ENCODE peak calls at places on chromosomes 16 and 17, in eight cellular contexts. One of them, this sample, is unnamed.
A peak's percentile ranks its signal among the peaks of the same experiment; 100 is the strongest.

GRCh38 chr16:27289669-27290068 is 21.1 kb upstream of the NSMCE1 start:
- DNase-seq in esophagus squamous epithelium: no peak
- DNase-seq in BE2C: no peak
- DNase-seq in activated CD4-positive, alpha-beta T cell treated with anti-CD3 and anti-CD28 coated beads, Interleukin-2, amount 50 U/mL, for 1 hour: no peak
- DNase-seq in AG20443: no peak
- DNase-seq in neural progenitor cell: no peak
- DNase-seq in GM23248: no peak
- DNase-seq in renal cortical epithelial cell: no peak
- DNase-seq in this sample: no peak

GRCh38 chr17:4920351-4921048 is 11.6 kb upstream of the GP1BA start:
- DNase-seq in esophagus squamous epithelium: no peak
- DNase-seq in renal cortical epithelial cell: peak; percentile 53
- DNase-seq in BE2C: no peak
- DNase-seq in GM23248: peak; percentile 65
- DNase-seq in activated CD4-positive, alpha-beta T cell treated with anti-CD3 and anti-CD28 coated beads, Interleukin-2, amount 50 U/mL, for 1 hour: no peak
- DNase-seq in neural progenitor cell: no peak
- DNase-seq in AG20443: no peak
- DNase-seq in this sample: no peak

GRCh38 chr17:39939588-39940419 is 12.3 kb downstream of the LRRC3C start:
- DNase-seq in AG20443: peak; percentile 79
- DNase-seq in esophagus squamous epithelium: no peak
- DNase-seq in renal cortical epithelial cell: no peak
- DNase-seq in BE2C: peak; percentile 49
- DNase-seq in GM23248: peak; percentile 93
- DNase-seq in neural progenitor cell: peak; percentile 58
- DNase-seq in activated CD4-positive, alpha-beta T cell treated with anti-CD3 and anti-CD28 coated beads, Interleukin-2, amount 50 U/mL, for 1 hour: no peak
- DNase-seq in this sample: peak; percentile 59

GRCh38 chr17:34826332-34826731 is 134.9 kb downstream of the CCT6B start:
- DNase-seq in activated CD4-positive, alpha-beta T cell treated with anti-CD3 and anti-CD28 coated beads, Interleukin-2, amount 50 U/mL, for 1 hour: no peak
- DNase-seq in renal cortical epithelial cell: no peak
- DNase-seq in GM23248: peak; percentile 41
- DNase-seq in BE2C: peak; percentile 62
- DNase-seq in esophagus squamous epithelium: no peak
- DNase-seq in neural progenitor cell: no peak
- DNase-seq in AG20443: peak; percentile 24
- DNase-seq in this sample: no peak

GRCh38 chr17:72426948-72427760 is 306.3 kb downstream of the SOX9 start:
- DNase-seq in esophagus squamous epithelium: no peak
- DNase-seq in GM23248: no peak
- DNase-seq in activated CD4-positive, alpha-beta T cell treated with anti-CD3 and anti-CD28 coated beads, Interleukin-2, amount 50 U/mL, for 1 hour: no peak
- DNase-seq in renal cortical epithelial cell: no peak
- DNase-seq in BE2C: peak; percentile 60
- DNase-seq in AG20443: no peak
- DNase-seq in neural progenitor cell: no peak
- DNase-seq in this sample: no peak

GRCh38 chr17:77580956-77581355 is 377.5 kb upstream of the TNRC6C start:
- DNase-seq in activated CD4-positive, alpha-beta T cell treated with anti-CD3 and anti-CD28 coated beads, Interleukin-2, amount 50 U/mL, for 1 hour: no peak
- DNase-seq in AG20443: no peak
- DNase-seq in neural progenitor cell: no peak
- DNase-seq in GM23248: no peak
- DNase-seq in renal cortical epithelial cell: no peak
- DNase-seq in BE2C: no peak
- DNase-seq in esophagus squamous epithelium: no peak
- DNase-seq in this sample: no peak

GRCh38 chr17:58184986-58185761 is 7.4 kb upstream of the EPX start:
- DNase-seq in renal cortical epithelial cell: no peak
- DNase-seq in neural progenitor cell: no peak
- DNase-seq in AG20443: no peak
- DNase-seq in activated CD4-positive, alpha-beta T cell treated with anti-CD3 and anti-CD28 coated beads, Interleukin-2, amount 50 U/mL, for 1 hour: no peak
- DNase-seq in esophagus squamous epithelium: no peak
- DNase-seq in BE2C: no peak
- DNase-seq in GM23248: no peak
- DNase-seq in this sample: no peak

GRCh38 chr16:27355610-27356009 is 41.8 kb downstream of the IL4R start:
- DNase-seq in BE2C: no peak
- DNase-seq in AG20443: peak; percentile 61
- DNase-seq in renal cortical epithelial cell: no peak
- DNase-seq in esophagus squamous epithelium: no peak
- DNase-seq in activated CD4-positive, alpha-beta T cell treated with anti-CD3 and anti-CD28 coated beads, Interleukin-2, amount 50 U/mL, for 1 hour: peak; percentile 54
- DNase-seq in GM23248: peak; percentile 61
- DNase-seq in neural progenitor cell: peak; percentile 47
- DNase-seq in this sample: no peak

GRCh38 chr17:61766520-61766919 is 96.8 kb downstream of the BRIP1 start:
- DNase-seq in renal cortical epithelial cell: no peak
- DNase-seq in GM23248: peak; percentile 32
- DNase-seq in BE2C: no peak
- DNase-seq in AG20443: no peak
- DNase-seq in esophagus squamous epithelium: no peak
- DNase-seq in neural progenitor cell: no peak
- DNase-seq in activated CD4-positive, alpha-beta T cell treated with anti-CD3 and anti-CD28 coated beads, Interleukin-2, amount 50 U/mL, for 1 hour: no peak
- DNase-seq in this sample: no peak

GRCh38 chr17:7703584-7704574 is 1.1 kb upstream of the EFNB3 start:
- DNase-seq in neural progenitor cell: peak; percentile 92
- DNase-seq in GM23248: peak; percentile 84
- DNase-seq in esophagus squamous epithelium: no peak
- DNase-seq in BE2C: peak; percentile 51
- DNase-seq in activated CD4-positive, alpha-beta T cell treated with anti-CD3 and anti-CD28 coated beads, Interleukin-2, amount 50 U/mL, for 1 hour: no peak
- DNase-seq in renal cortical epithelial cell: peak; percentile 64
- DNase-seq in AG20443: peak; percentile 57
- DNase-seq in this sample: no peak

GRCh38 chr17:29933379-29933778 is 3.4 kb upstream of the SSH2 start:
- DNase-seq in esophagus squamous epithelium: no peak
- DNase-seq in activated CD4-positive, alpha-beta T cell treated with anti-CD3 and anti-CD28 coated beads, Interleukin-2, amount 50 U/mL, for 1 hour: no peak
- DNase-seq in renal cortical epithelial cell: peak; percentile 50
- DNase-seq in BE2C: no peak
- DNase-seq in GM23248: peak; percentile 50
- DNase-seq in neural progenitor cell: peak; percentile 50
- DNase-seq in AG20443: peak; percentile 24
- DNase-seq in this sample: no peak

GRCh38 chr17:79866791-79867190 is 27.6 kb upstream of the CBX4 start:
- DNase-seq in renal cortical epithelial cell: no peak
- DNase-seq in esophagus squamous epithelium: no peak
- DNase-seq in BE2C: no peak
- DNase-seq in activated CD4-positive, alpha-beta T cell treated with anti-CD3 and anti-CD28 coated beads, Interleukin-2, amount 50 U/mL, for 1 hour: no peak
- DNase-seq in GM23248: no peak
- DNase-seq in neural progenitor cell: no peak
- DNase-seq in AG20443: no peak
- DNase-seq in this sample: no peak

GRCh38 chr16:24015923-24016322 is 180.1 kb downstream of the PRKCB start:
- DNase-seq in neural progenitor cell: no peak
- DNase-seq in GM23248: no peak
- DNase-seq in AG20443: no peak
- DNase-seq in renal cortical epithelial cell: no peak
- DNase-seq in esophagus squamous epithelium: no peak
- DNase-seq in BE2C: no peak
- DNase-seq in activated CD4-positive, alpha-beta T cell treated with anti-CD3 and anti-CD28 coated beads, Interleukin-2, amount 50 U/mL, for 1 hour: no peak
- DNase-seq in this sample: no peak

GRCh38 chr16:52825882-52826281 is 226.8 kb downstream of the CHD9NB start:
- DNase-seq in GM23248: no peak
- DNase-seq in AG20443: no peak
- DNase-seq in BE2C: peak; percentile 53
- DNase-seq in esophagus squamous epithelium: no peak
- DNase-seq in renal cortical epithelial cell: no peak
- DNase-seq in activated CD4-positive, alpha-beta T cell treated with anti-CD3 and anti-CD28 coated beads, Interleukin-2, amount 50 U/mL, for 1 hour: no peak
- DNase-seq in neural progenitor cell: no peak
- DNase-seq in this sample: no peak

GRCh38 chr16:53257001-53257400 is 177.3 kb upstream of the RBL2 start:
- DNase-seq in neural progenitor cell: no peak
- DNase-seq in activated CD4-positive, alpha-beta T cell treated with anti-CD3 and anti-CD28 coated beads, Interleukin-2, amount 50 U/mL, for 1 hour: no peak
- DNase-seq in renal cortical epithelial cell: peak; percentile 38
- DNase-seq in esophagus squamous epithelium: no peak
- DNase-seq in AG20443: peak; percentile 25
- DNase-seq in GM23248: peak; percentile 75
- DNase-seq in BE2C: no peak
- DNase-seq in this sample: peak; percentile 4

GRCh38 chr16:88779406-88780099 is 5.5 kb downstream of the PIEZO1 start:
- DNase-seq in BE2C: no peak
- DNase-seq in activated CD4-positive, alpha-beta T cell treated with anti-CD3 and anti-CD28 coated beads, Interleukin-2, amount 50 U/mL, for 1 hour: no peak
- DNase-seq in esophagus squamous epithelium: no peak
- DNase-seq in GM23248: no peak
- DNase-seq in renal cortical epithelial cell: no peak
- DNase-seq in AG20443: no peak
- DNase-seq in neural progenitor cell: no peak
- DNase-seq in this sample: no peak

GRCh38 chr16:21644674-21645073 is 7.7 kb downstream of the IGSF6 start:
- DNase-seq in neural progenitor cell: no peak
- DNase-seq in GM23248: no peak
- DNase-seq in esophagus squamous epithelium: no peak
- DNase-seq in AG20443: no peak
- DNase-seq in activated CD4-positive, alpha-beta T cell treated with anti-CD3 and anti-CD28 coated beads, Interleukin-2, amount 50 U/mL, for 1 hour: no peak
- DNase-seq in renal cortical epithelial cell: no peak
- DNase-seq in BE2C: no peak
- DNase-seq in this sample: no peak

GRCh38 chr16:57252148-57252721 is 7.2 kb downstream of the ARL2BP start:
- DNase-seq in AG20443: no peak
- DNase-seq in renal cortical epithelial cell: peak; percentile 89
- DNase-seq in esophagus squamous epithelium: no peak
- DNase-seq in activated CD4-positive, alpha-beta T cell treated with anti-CD3 and anti-CD28 coated beads, Interleukin-2, amount 50 U/mL, for 1 hour: no peak
- DNase-seq in neural progenitor cell: no peak
- DNase-seq in BE2C: no peak
- DNase-seq in GM23248: no peak
- DNase-seq in this sample: no peak

GRCh38 chr16:2852731-2853507 is 5.1 kb downstream of the PRSS22 start:
- DNase-seq in BE2C: peak; percentile 53
- DNase-seq in AG20443: peak; percentile 14
- DNase-seq in GM23248: no peak
- DNase-seq in neural progenitor cell: no peak
- DNase-seq in esophagus squamous epithelium: no peak
- DNase-seq in activated CD4-positive, alpha-beta T cell treated with anti-CD3 and anti-CD28 coated beads, Interleukin-2, amount 50 U/mL, for 1 hour: no peak
- DNase-seq in renal cortical epithelial cell: no peak
- DNase-seq in this sample: no peak

GRCh38 chr17:54888254-54888653 is 12.4 kb upstream of the TOM1L1 start:
- DNase-seq in esophagus squamous epithelium: no peak
- DNase-seq in AG20443: no peak
- DNase-seq in renal cortical epithelial cell: no peak
- DNase-seq in neural progenitor cell: no peak
- DNase-seq in BE2C: no peak
- DNase-seq in activated CD4-positive, alpha-beta T cell treated with anti-CD3 and anti-CD28 coated beads, Interleukin-2, amount 50 U/mL, for 1 hour: no peak
- DNase-seq in GM23248: no peak
- DNase-seq in this sample: no peak

GRCh38 chr16:8869212-8869987 is 594 bp upstream of the CARHSP1 start:
- DNase-seq in AG20443: no peak
- DNase-seq in esophagus squamous epithelium: no peak
- DNase-seq in activated CD4-positive, alpha-beta T cell treated with anti-CD3 and anti-CD28 coated beads, Interleukin-2, amount 50 U/mL, for 1 hour: no peak
- DNase-seq in neural progenitor cell: peak; percentile 77
- DNase-seq in renal cortical epithelial cell: no peak
- DNase-seq in GM23248: no peak
- DNase-seq in BE2C: peak; percentile 57
- DNase-seq in this sample: no peak

GRCh38 chr17:61323696-61324539 is 75.7 kb upstream of the TBX2 start:
- DNase-seq in esophagus squamous epithelium: no peak
- DNase-seq in GM23248: no peak
- DNase-seq in neural progenitor cell: no peak
- DNase-seq in AG20443: no peak
- DNase-seq in activated CD4-positive, alpha-beta T cell treated with anti-CD3 and anti-CD28 coated beads, Interleukin-2, amount 50 U/mL, for 1 hour: no peak
- DNase-seq in BE2C: no peak
- DNase-seq in renal cortical epithelial cell: no peak
- DNase-seq in this sample: no peak

GRCh38 chr16:84212154-84212553 is 21.2 kb downstream of the ADAD2 start:
- DNase-seq in GM23248: no peak
- DNase-seq in esophagus squamous epithelium: no peak
- DNase-seq in renal cortical epithelial cell: no peak
- DNase-seq in BE2C: no peak
- DNase-seq in AG20443: no peak
- DNase-seq in activated CD4-positive, alpha-beta T cell treated with anti-CD3 and anti-CD28 coated beads, Interleukin-2, amount 50 U/mL, for 1 hour: no peak
- DNase-seq in neural progenitor cell: no peak
- DNase-seq in this sample: no peak

GRCh38 chr17:68103148-68103547 is 67.6 kb downstream of the KPNA2 start:
- DNase-seq in activated CD4-positive, alpha-beta T cell treated with anti-CD3 and anti-CD28 coated beads, Interleukin-2, amount 50 U/mL, for 1 hour: no peak
- DNase-seq in AG20443: no peak
- DNase-seq in renal cortical epithelial cell: peak; percentile 30
- DNase-seq in esophagus squamous epithelium: no peak
- DNase-seq in GM23248: no peak
- DNase-seq in neural progenitor cell: no peak
- DNase-seq in BE2C: no peak
- DNase-seq in this sample: no peak

GRCh38 chr16:49436181-49436580 is 62.6 kb downstream of the C16orf78 start:
- DNase-seq in activated CD4-positive, alpha-beta T cell treated with anti-CD3 and anti-CD28 coated beads, Interleukin-2, amount 50 U/mL, for 1 hour: no peak
- DNase-seq in GM23248: no peak
- DNase-seq in neural progenitor cell: no peak
- DNase-seq in AG20443: no peak
- DNase-seq in esophagus squamous epithelium: no peak
- DNase-seq in BE2C: no peak
- DNase-seq in renal cortical epithelial cell: no peak
- DNase-seq in this sample: no peak

GRCh38 chr17:76046064-76046463 is 19.0 kb upstream of the EVPL start:
- DNase-seq in activated CD4-positive, alpha-beta T cell treated with anti-CD3 and anti-CD28 coated beads, Interleukin-2, amount 50 U/mL, for 1 hour: no peak
- DNase-seq in renal cortical epithelial cell: no peak
- DNase-seq in GM23248: no peak
- DNase-seq in BE2C: no peak
- DNase-seq in neural progenitor cell: no peak
- DNase-seq in AG20443: no peak
- DNase-seq in esophagus squamous epithelium: no peak
- DNase-seq in this sample: no peak

GRCh38 chr16:71900336-71900735 is 5.0 kb downstream of the IST1 start:
- DNase-seq in AG20443: no peak
- DNase-seq in activated CD4-positive, alpha-beta T cell treated with anti-CD3 and anti-CD28 coated beads, Interleukin-2, amount 50 U/mL, for 1 hour: no peak
- DNase-seq in esophagus squamous epithelium: no peak
- DNase-seq in BE2C: no peak
- DNase-seq in neural progenitor cell: no peak
- DNase-seq in GM23248: peak; percentile 11
- DNase-seq in renal cortical epithelial cell: no peak
- DNase-seq in this sample: no peak

GRCh38 chr17:28724500-28725165 is 1.4 kb downstream of the TLCD1 start:
- DNase-seq in BE2C: no peak
- DNase-seq in GM23248: no peak
- DNase-seq in esophagus squamous epithelium: no peak
- DNase-seq in activated CD4-positive, alpha-beta T cell treated with anti-CD3 and anti-CD28 coated beads, Interleukin-2, amount 50 U/mL, for 1 hour: no peak
- DNase-seq in neural progenitor cell: no peak
- DNase-seq in AG20443: no peak
- DNase-seq in renal cortical epithelial cell: no peak
- DNase-seq in this sample: no peak

GRCh38 chr17:57954421-57955182 is 610 bp downstream of the CUEDC1 start:
- DNase-seq in GM23248: peak; percentile 84
- DNase-seq in esophagus squamous epithelium: no peak
- DNase-seq in BE2C: peak; percentile 79
- DNase-seq in renal cortical epithelial cell: no peak
- DNase-seq in activated CD4-positive, alpha-beta T cell treated with anti-CD3 and anti-CD28 coated beads, Interleukin-2, amount 50 U/mL, for 1 hour: no peak
- DNase-seq in neural progenitor cell: peak; percentile 78
- DNase-seq in AG20443: peak; percentile 86
- DNase-seq in this sample: no peak

GRCh38 chr17:5785343-5785742 is 201.0 kb upstream of the NLRP1 start:
- DNase-seq in esophagus squamous epithelium: no peak
- DNase-seq in AG20443: peak; percentile 26
- DNase-seq in renal cortical epithelial cell: peak; percentile 95
- DNase-seq in BE2C: no peak
- DNase-seq in neural progenitor cell: no peak
- DNase-seq in activated CD4-positive, alpha-beta T cell treated with anti-CD3 and anti-CD28 coated beads, Interleukin-2, amount 50 U/mL, for 1 hour: no peak
- DNase-seq in GM23248: peak; percentile 48
- DNase-seq in this sample: no peak

GRCh38 chr17:65546579-65546978 is 14.9 kb downstream of the AXIN2 start:
- DNase-seq in AG20443: no peak
- DNase-seq in neural progenitor cell: no peak
- DNase-seq in activated CD4-positive, alpha-beta T cell treated with anti-CD3 and anti-CD28 coated beads, Interleukin-2, amount 50 U/mL, for 1 hour: no peak
- DNase-seq in BE2C: no peak
- DNase-seq in GM23248: no peak
- DNase-seq in esophagus squamous epithelium: no peak
- DNase-seq in renal cortical epithelial cell: no peak
- DNase-seq in this sample: no peak

GRCh38 chr17:304461-304860 is 48.1 kb downstream of the RPH3AL start:
- DNase-seq in esophagus squamous epithelium: no peak
- DNase-seq in BE2C: no peak
- DNase-seq in AG20443: peak; percentile 66
- DNase-seq in renal cortical epithelial cell: peak; percentile 64
- DNase-seq in neural progenitor cell: peak; percentile 71
- DNase-seq in GM23248: peak; percentile 39
- DNase-seq in activated CD4-positive, alpha-beta T cell treated with anti-CD3 and anti-CD28 coated beads, Interleukin-2, amount 50 U/mL, for 1 hour: no peak
- DNase-seq in this sample: no peak